ENCODE peak calls at places on chromosomes 11 and 22, in eight cellular contexts. T, I, L, K, Q, X, J and P are unnamed samples.
A peak's percentile ranks its signal among the peaks of the same experiment; 100 is the strongest.

GRCh38 chr11:122882809-122883681 is 486 bp downstream of the JHY start:
- DNase-seq in T (peak; percentile 85), I (peak; percentile 36), L (peak; percentile 74), K (peak; percentile 77), Q (peak; percentile 78), X (peak; percentile 95), J (peak; percentile 49), P (peak; percentile 82)

GRCh38 chr22:32411388-32411787 is 659 bp downstream of the RTCB start:
- DNase-seq in T (no peak), I (no peak), L (peak; percentile 9), K (peak; percentile 50), Q (no peak), X (no peak), J (no peak), P (no peak)

GRCh38 chr11:77202941-77203900 is 75.2 kb downstream of the MYO7A start:
- DNase-seq in T (peak; percentile 66), I (no peak), L (peak; percentile 5), K (no peak), Q (no peak), X (peak; percentile 71), J (peak; percentile 23), P (no peak)

GRCh38 chr22:30948930-30949342 is 19.6 kb downstream of the MORC2 start:
- DNase-seq in T (no peak), I (no peak), L (no peak), K (peak; percentile 19), Q (no peak), X (no peak), J (no peak), P (no peak)

GRCh38 chr11:120883404-120884135 is 140.3 kb upstream of the TBCEL start:
- DNase-seq in T (no peak), I (no peak), L (no peak), K (no peak), Q (no peak), X (no peak), J (no peak), P (no peak)

GRCh38 chr11:76512851-76513653 is 68.2 kb downstream of the EMSY start:
- DNase-seq in T (no peak), I (no peak), L (no peak), K (peak; percentile 31), Q (no peak), X (no peak), J (no peak), P (no peak)

GRCh38 chr22:24423519-24424000 is 3.8 kb upstream of the ADORA2A start:
- DNase-seq in T (peak; percentile 95), I (peak; percentile 50), L (peak; percentile 56), K (peak; percentile 70), Q (peak; percentile 92), X (peak; percentile 96), J (peak; percentile 73), P (no peak)

GRCh38 chr11:69241844-69242582 is 51.9 kb upstream of the MYEOV start:
- DNase-seq in T (no peak), I (peak; percentile 14), L (no peak), K (no peak), Q (no peak), X (no peak), J (no peak), P (no peak)

GRCh38 chr22:46537221-46537945 is at the start of gene CELSR1:
- DNase-seq in T (no peak), I (no peak), L (peak; percentile 41), K (peak; percentile 71), Q (peak; percentile 78), X (peak; percentile 94), J (peak; percentile 73), P (no peak)

GRCh38 chr11:76798656-76799055 is 15.5 kb downstream of the TSKU start:
- DNase-seq in T (peak; percentile 74), I (no peak), L (no peak), K (no peak), Q (no peak), X (peak; percentile 46), J (no peak), P (no peak)

GRCh38 chr11:75480890-75481190 is 44.9 kb downstream of the GDPD5 start:
- DNase-seq in T (no peak), I (no peak), L (no peak), K (no peak), Q (no peak), X (no peak), J (no peak), P (no peak)

GRCh38 chr11:58097437-58097836 is 27.9 kb downstream of the OR9I1 start:
- DNase-seq in T (no peak), I (no peak), L (no peak), K (no peak), Q (no peak), X (no peak), J (no peak), P (no peak)

GRCh38 chr11:83574516-83574915 is 288.3 kb upstream of the CCDC90B start:
- DNase-seq in T (no peak), I (no peak), L (no peak), K (no peak), Q (no peak), X (no peak), J (no peak), P (no peak)

GRCh38 chr11:121452609-121453150 is at the start of gene SORL1-AS1:
- DNase-seq in T (no peak), I (no peak), L (peak; percentile 45), K (peak; percentile 54), Q (no peak), X (no peak), J (no peak), P (no peak)

GRCh38 chr22:40728731-40729189 is 49.5 kb downstream of the MCHR1 start:
- DNase-seq in T (peak; percentile 79), I (no peak), L (peak; percentile 54), K (no peak), Q (no peak), X (no peak), J (peak; percentile 62), P (no peak)

GRCh38 chr22:49230194-49230577 is 597.5 kb downstream of the BRD1 start:
- DNase-seq in T (peak; percentile 45), I (no peak), L (no peak), K (no peak), Q (peak; percentile 70), X (no peak), J (no peak), P (no peak)

GRCh38 chr11:69295995-69296889 is 2.3 kb downstream of the MYEOV start:
- DNase-seq in T (peak; percentile 86), I (peak; percentile 95), L (peak; percentile 50), K (no peak), Q (no peak), X (peak; percentile 55), J (peak; percentile 43), P (no peak)

GRCh38 chr11:818396-819128 is at the start of gene PNPLA2:
- DNase-seq in T (peak; percentile 79), I (no peak), L (peak; percentile 75), K (peak; percentile 51), Q (peak; percentile 69), X (no peak), J (peak; percentile 64), P (no peak)

GRCh38 chr11:820655-821512 is 2.2 kb downstream of the PNPLA2 start:
- DNase-seq in T (peak; percentile 88), I (no peak), L (peak; percentile 81), K (no peak), Q (no peak), X (peak; percentile 57), J (peak; percentile 90), P (no peak)

GRCh38 chr11:819129-819931 is 616 bp downstream of the PNPLA2 start:
- DNase-seq in T (peak; percentile 98), I (no peak), L (peak; percentile 96), K (peak; percentile 97), Q (peak; percentile 95), X (peak; percentile 99), J (peak; percentile 96), P (no peak)

GRCh38 chr11:821513-822371 is 3.0 kb downstream of the PNPLA2 start:
- DNase-seq in T (no peak), I (no peak), L (no peak), K (no peak), Q (no peak), X (peak; percentile 77), J (no peak), P (no peak)

GRCh38 chr11:819943-820649 is 1.4 kb downstream of the PNPLA2 start:
- DNase-seq in T (peak; percentile 99), I (peak; percentile 92), L (peak; percentile 96), K (peak; percentile 92), Q (peak; percentile 87), X (peak; percentile 96), J (peak; percentile 97), P (no peak)
- TF ChIP-seq POLR2AphosphoS5 in T (peak; percentile 76), I (peak; percentile 32), L (peak; percentile 68), K (peak; percentile 22), Q (no peak), X (peak; percentile 2), J (no peak), P (peak; percentile 69)

DNA sequence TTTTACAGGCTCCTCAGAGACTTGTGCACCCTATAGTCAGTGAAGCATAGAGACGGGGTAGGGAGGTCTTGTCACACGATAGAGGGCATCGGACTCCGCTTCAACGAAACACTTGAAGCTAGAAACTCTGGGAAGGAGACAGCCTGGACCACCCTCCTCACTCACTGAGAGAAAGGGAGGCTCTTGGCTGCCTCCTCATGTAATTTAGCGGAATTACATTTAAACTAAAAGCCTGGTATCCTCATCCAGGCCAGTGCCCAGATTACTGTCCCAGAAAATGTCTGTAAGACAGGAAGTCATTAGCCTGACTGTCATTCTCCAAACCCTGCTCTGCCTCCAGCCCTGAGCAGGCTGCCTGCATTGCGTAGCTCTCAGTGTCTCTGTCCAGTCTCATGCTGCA is 36.0 kb downstream of the TTLL1 start:
- DNase-seq in T (no peak), I (no peak), L (no peak), K (peak; percentile 76), Q (peak; percentile 48), X (no peak), J (no peak), P (no peak)
- TF ChIP-seq CTCF in T (no peak), I (peak; percentile 11), L (no peak), K (peak; percentile 66), Q (peak; percentile 16), X (no peak), J (no peak), P (peak; percentile 5)

GRCh38 chr11:63536669-63537292 is at the start of gene PLAAT4:
- DNase-seq in T (no peak), I (no peak), L (peak; percentile 41), K (no peak), Q (no peak), X (no peak), J (peak; percentile 54), P (no peak)
- TF ChIP-seq POLR2AphosphoS5 in T (peak; percentile 70), I (no peak), L (no peak), K (no peak), Q (no peak), X (no peak), J (no peak), P (no peak)

GRCh38 chr11:4467043-4467442 is 15.4 kb upstream of the OR52K1 start:
- DNase-seq in T (no peak), I (peak; percentile 69), L (no peak), K (no peak), Q (no peak), X (no peak), J (no peak), P (no peak)

GRCh38 chr11:4467811-4468606 is 14.4 kb upstream of the OR52K1 start:
- DNase-seq in T (no peak), I (peak; percentile 90), L (no peak), K (no peak), Q (no peak), X (no peak), J (no peak), P (no peak)

GRCh38 chr11:4464216-4465159 is 15.4 kb downstream of the OR52K2 start:
- DNase-seq in T (no peak), I (no peak), L (no peak), K (peak; percentile 17), Q (no peak), X (no peak), J (no peak), P (no peak)

GRCh38 chr11:4465411-4465810 is 16.3 kb downstream of the OR52K2 start:
- DNase-seq in T (no peak), I (no peak), L (no peak), K (no peak), Q (no peak), X (no peak), J (no peak), P (no peak)

GRCh38 chr11:4466168-4466891 is 16.1 kb upstream of the OR52K1 start:
- DNase-seq in T (no peak), I (no peak), L (no peak), K (peak; percentile 32), Q (no peak), X (no peak), J (no peak), P (no peak)
- TF ChIP-seq CTCF in T (no peak), I (no peak), L (no peak), K (no peak), Q (peak; percentile 7), X (no peak), J (no peak), P (no peak)